ENCODE peak calls at places on chromosomes 5 and 9, in five cellular contexts. One of them, this sample, is unnamed.

GRCh38 chr5:111997308-111998159 is 240.5 kb upstream of the NREP start:
- DNase-seq in HAP-1: no peak
- DNase-seq in neural progenitor cell: no peak
- DNase-seq in CD8-positive, alpha-beta T cell: no peak
- DNase-seq in PC-9: no peak
- DNase-seq in this sample: no peak

GRCh38 chr9:127448112-127448805 is 2.9 kb downstream of the RPL12 start:
- DNase-seq in CD8-positive, alpha-beta T cell: no peak
- DNase-seq in neural progenitor cell: no peak
- DNase-seq in HAP-1: peak; percentile 22
- DNase-seq in PC-9: no peak
- DNase-seq in this sample: no peak

GRCh38 chr5:74394924-74395880 is 245.3 kb downstream of the ENC1 start:
- DNase-seq in neural progenitor cell: no peak
- DNase-seq in CD8-positive, alpha-beta T cell: no peak
- DNase-seq in HAP-1: no peak
- DNase-seq in PC-9: peak; percentile 99
- DNase-seq in this sample: no peak

GRCh38 chr5:158951461-158951860 is 148.3 kb downstream of the EBF1 start:
- DNase-seq in PC-9: no peak
- DNase-seq in neural progenitor cell: no peak
- DNase-seq in HAP-1: no peak
- DNase-seq in CD8-positive, alpha-beta T cell: no peak
- DNase-seq in this sample: no peak

GRCh38 chr9:122951056-122951455 is 10.2 kb downstream of the RABGAP1 start:
- DNase-seq in HAP-1: no peak
- DNase-seq in PC-9: no peak
- DNase-seq in CD8-positive, alpha-beta T cell: no peak
- DNase-seq in neural progenitor cell: no peak
- DNase-seq in this sample: no peak

GRCh38 chr5:169944922-169945675 is 35.2 kb downstream of the INSYN2B start:
- DNase-seq in HAP-1: no peak
- DNase-seq in PC-9: no peak
- DNase-seq in neural progenitor cell: no peak
- DNase-seq in CD8-positive, alpha-beta T cell: no peak
- DNase-seq in this sample: no peak

GRCh38 chr9:111839387-111839786 is 44.6 kb upstream of the SHOC1 start:
- DNase-seq in HAP-1: no peak
- DNase-seq in PC-9: no peak
- DNase-seq in CD8-positive, alpha-beta T cell: no peak
- DNase-seq in neural progenitor cell: no peak
- DNase-seq in this sample: peak; percentile 31

GRCh38 chr9:89394412-89394811 is 76.1 kb downstream of the SECISBP2 start:
- DNase-seq in CD8-positive, alpha-beta T cell: no peak
- DNase-seq in neural progenitor cell: no peak
- DNase-seq in PC-9: no peak
- DNase-seq in HAP-1: no peak
- DNase-seq in this sample: no peak

GRCh38 chr5:150317048-150318003 is 14.6 kb upstream of the ARSI start:
- DNase-seq in HAP-1: no peak
- DNase-seq in CD8-positive, alpha-beta T cell: no peak
- DNase-seq in neural progenitor cell: no peak
- DNase-seq in PC-9: peak; percentile 97
- DNase-seq in this sample: no peak

GRCh38 chr9:134550584-134550983 is 91.0 kb upstream of the COL5A1 start:
- DNase-seq in PC-9: no peak
- DNase-seq in CD8-positive, alpha-beta T cell: no peak
- DNase-seq in HAP-1: no peak
- DNase-seq in neural progenitor cell: peak; percentile 26
- DNase-seq in this sample: no peak

GRCh38 chr9:71863652-71864051 is 47.3 kb downstream of the ABHD17B start:
- DNase-seq in HAP-1: no peak
- DNase-seq in PC-9: no peak
- DNase-seq in CD8-positive, alpha-beta T cell: no peak
- DNase-seq in neural progenitor cell: no peak
- DNase-seq in this sample: no peak

GRCh38 chr5:149937610-149938009 is 7.0 kb downstream of the PDE6A start:
- DNase-seq in CD8-positive, alpha-beta T cell: no peak
- DNase-seq in PC-9: peak; percentile 83
- DNase-seq in HAP-1: no peak
- DNase-seq in neural progenitor cell: no peak
- DNase-seq in this sample: no peak

GRCh38 chr9:137083418-137084004 is 3.3 kb upstream of the MAN1B1 start:
- DNase-seq in PC-9: peak; percentile 87
- DNase-seq in HAP-1: no peak
- DNase-seq in neural progenitor cell: peak; percentile 75
- DNase-seq in CD8-positive, alpha-beta T cell: no peak
- DNase-seq in this sample: no peak

GRCh38 chr9:79089054-79089560 is 482.7 kb upstream of the TLE4 start:
- DNase-seq in neural progenitor cell: no peak
- DNase-seq in PC-9: no peak
- DNase-seq in CD8-positive, alpha-beta T cell: no peak
- DNase-seq in HAP-1: no peak
- DNase-seq in this sample: no peak

GRCh38 chr5:34833090-34833489 is 5.9 kb upstream of the TTC23L start:
- DNase-seq in HAP-1: no peak
- DNase-seq in neural progenitor cell: no peak
- DNase-seq in CD8-positive, alpha-beta T cell: no peak
- DNase-seq in PC-9: no peak
- DNase-seq in this sample: no peak

GRCh38 chr5:170821257-170821800 is 37.8 kb downstream of the GABRP start:
- DNase-seq in HAP-1: no peak
- DNase-seq in neural progenitor cell: no peak
- DNase-seq in CD8-positive, alpha-beta T cell: no peak
- DNase-seq in PC-9: peak; percentile 56
- DNase-seq in this sample: no peak

GRCh38 chr5:118791986-118792734 is 196.2 kb downstream of the DTWD2 start:
- DNase-seq in CD8-positive, alpha-beta T cell: no peak
- DNase-seq in neural progenitor cell: peak; percentile 81
- DNase-seq in HAP-1: peak; percentile 48
- DNase-seq in PC-9: peak; percentile 39
- DNase-seq in this sample: peak; percentile 52

GRCh38 chr5:84248013-84248412 is 136.7 kb downstream of the EDIL3 start:
- DNase-seq in PC-9: peak; percentile 64
- DNase-seq in neural progenitor cell: no peak
- DNase-seq in CD8-positive, alpha-beta T cell: no peak
- DNase-seq in HAP-1: no peak
- DNase-seq in this sample: no peak

GRCh38 chr9:33924978-33925797 is 108.2 kb downstream of the UBE2R2 start:
- DNase-seq in neural progenitor cell: peak; percentile 80
- DNase-seq in HAP-1: peak; percentile 71
- DNase-seq in CD8-positive, alpha-beta T cell: no peak
- DNase-seq in PC-9: no peak
- DNase-seq in this sample: no peak

GRCh38 chr5:175060264-175060663 is 335.9 kb downstream of the MSX2 start:
- DNase-seq in CD8-positive, alpha-beta T cell: no peak
- DNase-seq in HAP-1: no peak
- DNase-seq in PC-9: no peak
- DNase-seq in neural progenitor cell: no peak
- DNase-seq in this sample: no peak

GRCh38 chr5:54531536-54531935 is 14.0 kb downstream of the SNX18 start:
- DNase-seq in HAP-1: no peak
- DNase-seq in PC-9: no peak
- DNase-seq in CD8-positive, alpha-beta T cell: no peak
- DNase-seq in neural progenitor cell: no peak
- DNase-seq in this sample: no peak

GRCh38 chr5:82106806-82107205 is 135.0 kb downstream of the ATG10 start:
- DNase-seq in CD8-positive, alpha-beta T cell: no peak
- DNase-seq in neural progenitor cell: no peak
- DNase-seq in PC-9: no peak
- DNase-seq in HAP-1: no peak
- DNase-seq in this sample: no peak

GRCh38 chr5:16313761-16314160 is 134.2 kb upstream of the MARCHF11 start:
- DNase-seq in PC-9: no peak
- DNase-seq in CD8-positive, alpha-beta T cell: no peak
- DNase-seq in HAP-1: no peak
- DNase-seq in neural progenitor cell: no peak
- DNase-seq in this sample: no peak

GRCh38 chr9:91915524-91916266 is 34.3 kb downstream of the ROR2 start:
- DNase-seq in HAP-1: no peak
- DNase-seq in PC-9: no peak
- DNase-seq in CD8-positive, alpha-beta T cell: no peak
- DNase-seq in neural progenitor cell: no peak
- DNase-seq in this sample: no peak

GRCh38 chr5:149157330-149157729 is 16.0 kb downstream of the ABLIM3 start:
- DNase-seq in HAP-1: no peak
- DNase-seq in neural progenitor cell: no peak
- DNase-seq in PC-9: no peak
- DNase-seq in CD8-positive, alpha-beta T cell: no peak
- DNase-seq in this sample: no peak

DNA sequence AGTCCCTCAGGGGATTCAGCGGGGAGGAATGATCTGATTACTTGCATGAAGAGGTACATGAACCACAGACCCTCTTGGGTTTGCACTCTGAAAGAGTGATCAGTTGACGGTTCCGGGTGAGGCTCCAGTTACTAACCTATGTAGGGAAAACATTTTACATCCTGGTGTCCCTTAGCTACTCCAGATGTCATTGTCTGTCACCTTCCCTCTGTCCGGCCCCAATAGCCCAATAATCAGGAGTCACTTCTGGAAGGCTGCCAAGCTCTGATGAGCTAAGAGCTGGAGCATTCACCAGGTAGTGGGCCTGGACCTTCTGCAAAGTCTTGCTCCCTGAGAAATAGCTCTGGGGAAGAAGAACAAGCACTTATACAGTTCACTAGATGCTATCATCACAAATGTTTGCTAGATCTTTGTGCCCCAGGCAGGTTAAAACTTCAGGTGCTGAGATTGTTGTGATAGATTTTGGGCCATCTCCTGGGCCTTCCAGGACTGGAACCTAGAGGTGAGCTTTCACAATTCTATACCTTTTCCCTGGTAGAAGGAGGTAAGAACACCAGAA is 64.5 kb downstream of the ENTREP1 start:
- DNase-seq in CD8-positive, alpha-beta T cell: no peak
- DNase-seq in neural progenitor cell: peak; percentile 31
- DNase-seq in HAP-1: no peak
- DNase-seq in PC-9: peak; percentile 88
- DNase-seq in this sample: no peak
- H3K9me3 ChIP-seq in CD8-positive, alpha-beta T cell: no peaks in the 10 kb centered on the region
- H3K9me3 ChIP-seq in neural progenitor cell: no peaks in the 10 kb centered on the region
- H3K9me3 ChIP-seq in HAP-1: no peaks in the 10 kb centered on the region
- H3K9me3 ChIP-seq in PC-9: no peaks in the 10 kb centered on the region
- H3K9me3 ChIP-seq in this sample: no peaks in the 10 kb centered on the region

DNA sequence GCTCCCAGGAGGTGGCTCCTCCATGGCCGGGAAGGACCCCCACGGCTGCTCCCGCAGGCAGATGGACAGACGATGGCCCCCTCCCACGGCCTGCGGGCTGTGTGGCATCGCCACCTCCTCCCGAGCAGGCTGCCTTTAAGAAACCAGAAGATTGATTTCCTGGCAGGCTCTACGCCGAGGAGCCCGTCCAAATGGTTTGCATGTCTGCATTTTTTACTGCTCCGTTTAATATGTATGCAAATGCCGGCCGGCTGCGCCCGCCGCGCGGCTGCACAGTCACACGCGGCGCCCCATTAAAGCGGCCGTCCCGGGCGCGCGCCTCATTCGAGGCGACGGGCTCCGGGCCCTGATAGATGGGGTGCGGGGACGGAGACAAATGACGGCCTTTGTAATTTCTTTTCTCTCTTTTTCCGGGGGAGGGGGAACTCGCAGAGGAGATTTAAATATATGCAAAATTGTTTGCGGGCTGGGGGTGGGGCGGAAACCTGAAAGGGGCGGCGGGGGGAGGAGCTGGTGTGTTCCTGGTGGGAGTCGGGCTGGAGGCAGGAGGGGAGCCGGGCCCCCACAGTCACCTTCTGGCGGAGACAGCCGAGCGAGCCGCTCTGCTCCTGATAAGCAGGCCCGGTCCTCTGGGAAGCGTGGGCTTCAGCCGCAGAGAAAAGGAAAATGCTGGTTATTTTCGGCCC is 158.7 kb upstream of the IER5L start:
- DNase-seq in HAP-1: no peak
- DNase-seq in CD8-positive, alpha-beta T cell: peak; percentile 40
- DNase-seq in PC-9: no peak
- DNase-seq in neural progenitor cell: peak; percentile 78
- DNase-seq in this sample: no peak
- H3K4me3 ChIP-seq in HAP-1: no peak overlapping the region
- H3K4me3 ChIP-seq in CD8-positive, alpha-beta T cell: peak overlapping the region; percentile 50
- H3K4me3 ChIP-seq in PC-9: no peak overlapping the region
- H3K4me3 ChIP-seq in neural progenitor cell: peak overlapping the region; percentile 29
- H3K4me3 ChIP-seq in this sample: peak overlapping the region; percentile 12

GRCh38 chr9:114504341-114505186 is 709 bp downstream of the WHRN start:
- DNase-seq in PC-9: no peak
- DNase-seq in HAP-1: peak; percentile 43
- DNase-seq in neural progenitor cell: peak; percentile 84
- DNase-seq in CD8-positive, alpha-beta T cell: peak; percentile 41
- DNase-seq in this sample: peak; percentile 49

GRCh38 chr9:114503009-114503408 is 2.3 kb downstream of the WHRN start:
- DNase-seq in CD8-positive, alpha-beta T cell: no peak
- DNase-seq in HAP-1: no peak
- DNase-seq in PC-9: no peak
- DNase-seq in neural progenitor cell: no peak
- DNase-seq in this sample: no peak

GRCh38 chr9:114505187-114506081 is at the start of gene WHRN:
- DNase-seq in neural progenitor cell: peak; percentile 98
- DNase-seq in PC-9: peak; percentile 79
- DNase-seq in CD8-positive, alpha-beta T cell: peak; percentile 94
- DNase-seq in HAP-1: peak; percentile 96
- DNase-seq in this sample: peak; percentile 96

GRCh38 chr9:114501786-114502682 is 3.2 kb downstream of the WHRN start:
- DNase-seq in PC-9: peak; percentile 49
- DNase-seq in neural progenitor cell: peak; percentile 83
- DNase-seq in HAP-1: no peak
- DNase-seq in CD8-positive, alpha-beta T cell: no peak
- DNase-seq in this sample: no peak

DNA sequence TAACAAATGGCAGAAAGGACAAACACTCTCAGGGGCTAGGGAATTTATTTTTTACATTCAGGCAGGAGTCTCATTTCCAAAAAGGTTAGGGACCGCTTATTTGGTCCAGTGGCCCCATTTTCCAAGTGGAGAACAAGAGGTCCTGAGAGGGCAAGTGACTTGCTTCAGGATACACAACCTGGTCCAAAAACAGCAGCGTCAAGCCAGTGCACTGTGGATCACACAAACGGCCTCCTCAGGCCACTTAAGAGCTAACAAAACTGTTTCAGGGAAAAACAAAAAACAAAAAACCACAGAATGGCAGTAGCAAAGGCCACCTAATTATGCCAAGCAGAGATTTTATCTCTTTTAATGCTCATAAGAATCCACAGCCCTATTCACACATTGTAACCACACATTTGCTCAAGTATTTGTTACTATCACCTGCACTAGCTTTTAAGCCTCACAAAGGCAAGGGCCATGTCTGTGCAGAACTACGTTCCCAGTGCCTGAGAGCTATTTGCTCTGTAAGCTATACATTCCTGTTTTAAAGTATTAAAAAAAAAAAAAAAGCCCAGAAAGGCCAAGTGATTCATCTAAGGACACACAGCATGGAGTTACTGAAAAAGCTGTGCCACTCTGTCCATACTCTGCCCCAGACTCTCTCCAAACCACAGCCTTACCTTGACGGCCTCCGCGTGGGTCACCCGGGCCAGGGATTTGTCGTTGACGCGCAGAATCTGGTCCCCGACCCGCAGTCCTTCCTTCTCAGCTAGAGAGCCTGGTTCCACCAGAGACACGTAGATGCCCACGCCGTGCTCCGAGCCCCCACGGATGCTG is 1.5 kb downstream of the WHRN start:
- DNase-seq in PC-9: no peak
- DNase-seq in CD8-positive, alpha-beta T cell: no peak
- DNase-seq in neural progenitor cell: no peak
- DNase-seq in HAP-1: peak; percentile 30
- DNase-seq in this sample: no peak
- H3K9me3 ChIP-seq in PC-9: no peaks in the 10 kb centered on the region
- H3K9me3 ChIP-seq in CD8-positive, alpha-beta T cell: no peaks in the 10 kb centered on the region
- H3K9me3 ChIP-seq in neural progenitor cell: no peaks in the 10 kb centered on the region
- H3K9me3 ChIP-seq in HAP-1: no peaks in the 10 kb centered on the region
- H3K9me3 ChIP-seq in this sample: no peaks in the 10 kb centered on the region

GRCh38 chr5:139745800-139746690 is 49.6 kb upstream of the PSD2 start:
- DNase-seq in PC-9: peak; percentile 70
- DNase-seq in HAP-1: no peak
- DNase-seq in CD8-positive, alpha-beta T cell: peak; percentile 58
- DNase-seq in neural progenitor cell: peak; percentile 94
- DNase-seq in this sample: no peak
- H3K4me3 ChIP-seq in PC-9: peak overlapping the region; percentile 38
- H3K4me3 ChIP-seq in HAP-1: no peak overlapping the region
- H3K4me3 ChIP-seq in CD8-positive, alpha-beta T cell: peak overlapping the region; percentile 73
- H3K4me3 ChIP-seq in neural progenitor cell: peak overlapping the region; percentile 41
- H3K4me3 ChIP-seq in this sample: peak overlapping the region; percentile 33

This sample was measured in right lobe of liver.